ENCODE peak calls at places on chromosomes 11 and 22, in nine cellular contexts. B is skeletal muscle cell; Y is 8988T; S is NAMALWA; F is transverse colon; Z is pancreas; R is activated CD4-positive, CD25-positive, alpha-beta regulatory T cell treated with anti-CD3 and anti-CD28 coated beads, Interleukin-2, amount 50 U/mL, for 72 hours; P is stimulated activated CD8-positive, alpha-beta memory T cell treated with anti-CD3 and anti-CD28 coated beads, Interleukin-15, amount 100 ng/mL, for 24 hours; I is GM04503. H is an unnamed sample.
A peak's percentile ranks its signal among the peaks of the same experiment; 100 is the strongest.

GRCh38 chr11:130905512-130905911 is 10.8 kb downstream of the SNX19 start:
- DNase-seq in B (no peak), Y (no peak), S (no peak), F (no peak), Z (no peak), R (no peak), P (no peak), I (no peak), H (no peak)

GRCh38 chr11:43217856-43218255 is 93.9 kb upstream of the API5 start:
- DNase-seq in B (no peak), Y (no peak), S (no peak), F (no peak), Z (no peak), R (no peak), P (no peak), I (no peak), H (no peak)

GRCh38 chr11:7548659-7549283 is 35.0 kb downstream of the PPFIBP2 start:
- DNase-seq in B (no peak), Y (peak; percentile 40), S (peak; percentile 53), F (peak; percentile 66), Z (no peak), R (no peak), P (no peak), I (no peak), H (peak; percentile 63)

GRCh38 chr11:98630736-98631135 is 390.0 kb upstream of the CNTN5 start:
- DNase-seq in B (no peak), Y (no peak), S (no peak), F (no peak), Z (no peak), R (no peak), P (no peak), I (no peak), H (no peak)

GRCh38 chr11:118277312-118277711 is 13.2 kb upstream of the MPZL2 start:
- DNase-seq in B (no peak), Y (peak; percentile 59), S (no peak), F (no peak), Z (no peak), R (no peak), P (no peak), I (no peak), H (no peak)

GRCh38 chr11:122673706-122674105 is 18.2 kb downstream of the UBASH3B start:
- DNase-seq in B (peak; percentile 22), Y (no peak), S (peak; percentile 53), F (no peak), Z (no peak), R (no peak), P (no peak), I (no peak), H (no peak)

GRCh38 chr11:69293819-69294505 is at the start of gene MYEOV:
- DNase-seq in B (no peak), Y (peak; percentile 80), S (peak; percentile 77), F (peak; percentile 81), Z (no peak), R (no peak), P (no peak), I (no peak), H (peak; percentile 59)

GRCh38 chr11:70619591-70619990 is 221.3 kb downstream of the CTTN start:
- DNase-seq in B (no peak), Y (no peak), S (no peak), F (no peak), Z (no peak), R (no peak), P (no peak), I (no peak), H (no peak)

GRCh38 chr22:43385770-43386641 is 25.8 kb upstream of the MPPED1 start:
- DNase-seq in B (peak; percentile 16), Y (peak; percentile 72), S (peak; percentile 81), F (peak; percentile 72), Z (peak; percentile 66), R (peak; percentile 80), P (peak; percentile 50), I (no peak), H (peak; percentile 85)

H was measured in right lobe of liver.